ENCODE peak calls at places on chromosomes 12 and 14, in six cellular contexts. One of them, this sample, is unnamed.

GRCh38 chr12:62724947-62725447 is 210.0 kb downstream of the PPM1H start:
- DNase-seq in Peyer's patch: peak
- DNase-seq in OCI-LY7: no peak
- DNase-seq in foreskin keratinocyte: peak
- DNase-seq in lower lobe of right lung: no peak
- DNase-seq in sigmoid colon: no peak
- DNase-seq in this sample: peak

GRCh38 chr14:37168721-37169120 is 3.7 kb downstream of the SLC25A21 start:
- DNase-seq in OCI-LY7: no peak
- DNase-seq in sigmoid colon: no peak
- DNase-seq in foreskin keratinocyte: no peak
- DNase-seq in Peyer's patch: peak
- DNase-seq in lower lobe of right lung: no peak
- DNase-seq in this sample: no peak

GRCh38 chr14:23559010-23559920 is 3.2 kb downstream of the THTPA start:
- DNase-seq in Peyer's patch: peak
- DNase-seq in lower lobe of right lung: peak
- DNase-seq in OCI-LY7: peak
- DNase-seq in foreskin keratinocyte: no peak
- DNase-seq in sigmoid colon: no peak
- DNase-seq in this sample: peak

GRCh38 chr12:46265734-46266133 is 3.1 kb downstream of the SLC38A1 start:
- DNase-seq in foreskin keratinocyte: no peak
- DNase-seq in Peyer's patch: no peak
- DNase-seq in sigmoid colon: no peak
- DNase-seq in OCI-LY7: no peak
- DNase-seq in lower lobe of right lung: no peak
- DNase-seq in this sample: no peak

GRCh38 chr12:112992541-112993398 is 14.5 kb downstream of the OAS2 start:
- DNase-seq in foreskin keratinocyte: peak
- DNase-seq in sigmoid colon: no peak
- DNase-seq in OCI-LY7: peak
- DNase-seq in lower lobe of right lung: peak
- DNase-seq in Peyer's patch: peak
- DNase-seq in this sample: peak

GRCh38 chr12:57158665-57159064 is 11.2 kb upstream of the LRP1-AS start:
- DNase-seq in lower lobe of right lung: no peak
- DNase-seq in Peyer's patch: no peak
- DNase-seq in foreskin keratinocyte: no peak
- DNase-seq in sigmoid colon: peak
- DNase-seq in OCI-LY7: no peak
- DNase-seq in this sample: no peak

GRCh38 chr14:78355109-78355508 is 184.9 kb downstream of the NRXN3 start:
- DNase-seq in Peyer's patch: no peak
- DNase-seq in foreskin keratinocyte: no peak
- DNase-seq in sigmoid colon: no peak
- DNase-seq in OCI-LY7: no peak
- DNase-seq in lower lobe of right lung: no peak
- DNase-seq in this sample: no peak

GRCh38 chr12:92574046-92574783 is 128.6 kb upstream of the PLEKHG7 start:
- DNase-seq in lower lobe of right lung: no peak
- DNase-seq in sigmoid colon: no peak
- DNase-seq in OCI-LY7: peak
- DNase-seq in Peyer's patch: no peak
- DNase-seq in foreskin keratinocyte: no peak
- DNase-seq in this sample: no peak

GRCh38 chr12:1115471-1116242 is 124.6 kb downstream of the ERC1 start:
- DNase-seq in lower lobe of right lung: no peak
- DNase-seq in Peyer's patch: no peak
- DNase-seq in OCI-LY7: no peak
- DNase-seq in foreskin keratinocyte: peak
- DNase-seq in sigmoid colon: no peak
- DNase-seq in this sample: peak

GRCh38 chr14:68332011-68332410 is 460.9 kb downstream of the ZFP36L1 start:
- DNase-seq in lower lobe of right lung: no peak
- DNase-seq in foreskin keratinocyte: no peak
- DNase-seq in OCI-LY7: no peak
- DNase-seq in Peyer's patch: no peak
- DNase-seq in sigmoid colon: no peak
- DNase-seq in this sample: no peak

GRCh38 chr14:68337279-68337678 is 455.6 kb downstream of the ZFP36L1 start:
- DNase-seq in OCI-LY7: peak
- DNase-seq in sigmoid colon: no peak
- DNase-seq in Peyer's patch: no peak
- DNase-seq in foreskin keratinocyte: no peak
- DNase-seq in lower lobe of right lung: no peak
- DNase-seq in this sample: no peak

GRCh38 chr14:68336165-68336564 is 456.7 kb downstream of the ZFP36L1 start:
- DNase-seq in sigmoid colon: no peak
- DNase-seq in foreskin keratinocyte: no peak
- DNase-seq in lower lobe of right lung: no peak
- DNase-seq in Peyer's patch: no peak
- DNase-seq in OCI-LY7: no peak
- DNase-seq in this sample: no peak

GRCh38 chr14:68335312-68335711 is 457.6 kb downstream of the ZFP36L1 start:
- DNase-seq in sigmoid colon: no peak
- DNase-seq in foreskin keratinocyte: no peak
- DNase-seq in Peyer's patch: no peak
- DNase-seq in lower lobe of right lung: no peak
- DNase-seq in OCI-LY7: no peak
- DNase-seq in this sample: no peak

DNA sequence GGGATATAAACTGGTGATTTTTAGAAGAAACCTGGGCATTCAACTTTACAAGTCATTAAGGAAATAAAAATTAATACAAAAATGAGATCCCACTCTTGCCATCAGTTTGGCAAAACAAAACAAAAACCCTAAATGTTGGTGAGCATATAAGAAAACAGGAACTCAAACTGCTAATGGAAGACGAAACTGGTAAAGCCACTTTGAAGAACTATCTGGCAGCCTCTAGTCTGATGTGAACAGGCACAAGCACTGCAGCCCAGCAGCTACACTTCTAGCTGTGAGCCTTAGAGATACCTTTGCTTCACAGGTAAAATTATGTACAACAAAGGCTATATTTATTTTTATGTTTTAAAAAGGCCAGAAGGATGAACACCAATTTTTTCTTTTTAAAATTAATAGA is 459.6 kb downstream of the ZFP36L1 start:
- DNase-seq in OCI-LY7: peak
- DNase-seq in lower lobe of right lung: no peak
- DNase-seq in sigmoid colon: no peak
- DNase-seq in Peyer's patch: no peak
- DNase-seq in foreskin keratinocyte: no peak
- DNase-seq in this sample: no peak
- H3K27ac ChIP-seq in OCI-LY7: no peak
- H3K27ac ChIP-seq in lower lobe of right lung: no peak
- H3K27ac ChIP-seq in sigmoid colon: peak
- H3K27ac ChIP-seq in Peyer's patch: no peak
- H3K27ac ChIP-seq in foreskin keratinocyte: no peak
- H3K27ac ChIP-seq in this sample: no peak

GRCh38 chr14:105470163-105470811 is 4.3 kb upstream of the CRIP2 start:
- DNase-seq in Peyer's patch: no peak
- DNase-seq in OCI-LY7: no peak
- DNase-seq in foreskin keratinocyte: no peak
- DNase-seq in sigmoid colon: no peak
- DNase-seq in lower lobe of right lung: no peak
- DNase-seq in this sample: no peak

GRCh38 chr14:105472496-105472991 is 2.1 kb upstream of the CRIP2 start:
- DNase-seq in sigmoid colon: no peak
- DNase-seq in Peyer's patch: no peak
- DNase-seq in OCI-LY7: no peak
- DNase-seq in foreskin keratinocyte: no peak
- DNase-seq in lower lobe of right lung: peak
- DNase-seq in this sample: no peak

GRCh38 chr14:105471823-105472495 is 2.7 kb upstream of the CRIP2 start:
- DNase-seq in OCI-LY7: no peak
- DNase-seq in foreskin keratinocyte: no peak
- DNase-seq in Peyer's patch: no peak
- DNase-seq in sigmoid colon: no peak
- DNase-seq in lower lobe of right lung: no peak
- DNase-seq in this sample: no peak

GRCh38 chr14:105469456-105470162 is 5.0 kb upstream of the CRIP2 start:
- DNase-seq in sigmoid colon: no peak
- DNase-seq in foreskin keratinocyte: no peak
- DNase-seq in OCI-LY7: no peak
- DNase-seq in lower lobe of right lung: no peak
- DNase-seq in Peyer's patch: no peak
- DNase-seq in this sample: no peak

GRCh38 chr14:105470812-105471771 is 3.5 kb upstream of the CRIP2 start:
- DNase-seq in lower lobe of right lung: no peak
- DNase-seq in Peyer's patch: no peak
- DNase-seq in sigmoid colon: no peak
- DNase-seq in OCI-LY7: no peak
- DNase-seq in foreskin keratinocyte: no peak
- DNase-seq in this sample: no peak
- TF ChIP-seq CTCF in lower lobe of right lung: no peak
- TF ChIP-seq CTCF in Peyer's patch: no peak
- TF ChIP-seq CTCF in sigmoid colon: no peak
- TF ChIP-seq CTCF in OCI-LY7: peak
- TF ChIP-seq CTCF in foreskin keratinocyte: no peak
- TF ChIP-seq CTCF in this sample: no peak

GRCh38 chr14:91242635-91243034 is 1.9 kb downstream of the GPR68 start:
- DNase-seq in lower lobe of right lung: no peak
- DNase-seq in Peyer's patch: no peak
- DNase-seq in foreskin keratinocyte: no peak
- DNase-seq in OCI-LY7: no peak
- DNase-seq in sigmoid colon: no peak
- DNase-seq in this sample: no peak

GRCh38 chr14:91245029-91245428 is 525 bp upstream of the GPR68 start:
- DNase-seq in OCI-LY7: no peak
- DNase-seq in lower lobe of right lung: no peak
- DNase-seq in sigmoid colon: no peak
- DNase-seq in foreskin keratinocyte: no peak
- DNase-seq in Peyer's patch: peak
- DNase-seq in this sample: no peak

GRCh38 chr14:91246051-91246852 is 1.7 kb upstream of the GPR68 start:
- DNase-seq in sigmoid colon: no peak
- DNase-seq in foreskin keratinocyte: no peak
- DNase-seq in Peyer's patch: peak
- DNase-seq in OCI-LY7: no peak
- DNase-seq in lower lobe of right lung: peak
- DNase-seq in this sample: no peak

GRCh38 chr14:91243098-91243483 is 1.4 kb downstream of the GPR68 start:
- DNase-seq in Peyer's patch: no peak
- DNase-seq in lower lobe of right lung: no peak
- DNase-seq in sigmoid colon: no peak
- DNase-seq in OCI-LY7: no peak
- DNase-seq in foreskin keratinocyte: no peak
- DNase-seq in this sample: no peak

DNA sequence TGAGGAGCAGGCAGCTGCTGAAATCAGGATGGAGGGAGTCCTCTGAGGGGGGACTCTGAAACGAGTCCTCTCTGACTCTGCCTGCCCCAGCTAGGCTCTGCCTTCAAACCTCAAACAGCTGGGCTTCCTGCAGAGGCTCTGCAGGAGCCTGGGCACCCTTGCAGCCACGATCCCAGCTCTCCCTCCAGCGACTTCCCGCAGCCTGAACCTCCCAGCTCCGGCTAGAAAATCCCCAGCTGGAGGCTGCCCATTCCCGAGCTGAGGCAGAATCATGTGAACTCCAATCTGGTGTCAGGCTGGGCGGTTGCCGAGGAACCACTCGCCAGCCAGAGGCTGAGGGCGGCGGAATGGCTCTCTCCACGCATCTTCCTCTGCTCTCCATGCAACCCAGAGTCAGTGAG is at the start of gene GPR68:
- DNase-seq in Peyer's patch: no peak
- DNase-seq in foreskin keratinocyte: no peak
- DNase-seq in OCI-LY7: peak
- DNase-seq in sigmoid colon: peak
- DNase-seq in lower lobe of right lung: no peak
- DNase-seq in this sample: no peak
- H3K27ac ChIP-seq in Peyer's patch: peak
- H3K27ac ChIP-seq in foreskin keratinocyte: peak
- H3K27ac ChIP-seq in OCI-LY7: peak
- H3K27ac ChIP-seq in sigmoid colon: peak
- H3K27ac ChIP-seq in lower lobe of right lung: peak
- H3K27ac ChIP-seq in this sample: peak

DNA sequence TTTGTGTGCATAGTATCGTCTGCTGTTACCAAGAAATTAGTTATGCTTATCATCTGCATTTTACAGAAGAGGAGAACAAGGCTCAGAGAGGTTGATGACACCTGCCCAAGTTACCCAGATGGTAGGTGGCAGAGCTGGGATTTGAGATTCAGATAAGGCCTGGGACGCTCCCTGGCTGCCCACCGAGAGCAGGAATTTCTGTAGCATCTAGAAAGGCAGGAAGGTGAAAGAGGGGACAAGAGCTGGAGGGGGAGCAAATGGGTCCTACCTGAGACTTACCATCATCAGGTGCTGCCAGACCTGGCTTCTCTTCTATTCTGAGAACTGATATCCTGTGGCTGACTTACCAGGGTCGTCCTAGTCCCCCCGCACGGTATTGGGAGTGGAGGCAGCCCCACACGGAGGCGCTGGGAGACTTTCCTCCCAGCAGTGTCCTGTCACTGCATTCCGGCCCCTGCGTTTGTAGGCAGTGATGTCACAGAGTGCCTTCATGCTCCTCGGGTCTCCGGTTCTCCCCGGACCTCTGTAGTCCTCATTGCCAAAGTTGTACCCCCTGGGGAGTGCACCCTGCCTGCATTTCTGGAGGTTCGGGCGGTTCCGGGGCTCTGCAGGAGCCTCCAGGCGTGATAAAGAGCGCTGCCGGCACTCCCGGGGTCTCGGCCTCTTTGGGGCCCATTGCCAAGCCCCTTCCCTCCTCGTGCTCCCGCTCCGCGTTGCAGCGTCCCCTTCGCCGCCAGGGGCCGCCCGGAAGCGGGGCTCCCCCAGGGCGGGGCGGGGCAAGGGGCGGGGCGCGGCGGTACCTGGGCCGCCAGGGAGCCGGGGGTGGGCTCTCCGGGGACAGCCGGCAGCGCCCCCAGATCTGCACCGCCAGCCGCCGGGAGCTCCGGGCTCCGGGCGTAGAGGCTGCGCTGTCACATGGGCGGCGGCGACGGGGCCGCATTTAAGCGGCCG is at the start of gene CABP1:
- DNase-seq in sigmoid colon: no peak
- DNase-seq in foreskin keratinocyte: no peak
- DNase-seq in OCI-LY7: peak
- DNase-seq in Peyer's patch: peak
- DNase-seq in lower lobe of right lung: no peak
- DNase-seq in this sample: peak
- TF ChIP-seq CTCF in sigmoid colon: no peak
- TF ChIP-seq CTCF in foreskin keratinocyte: peak
- TF ChIP-seq CTCF in OCI-LY7: peak
- TF ChIP-seq CTCF in Peyer's patch: peak
- TF ChIP-seq CTCF in lower lobe of right lung: peak
- TF ChIP-seq CTCF in this sample: peak

GRCh38 chr14:64759555-64759938 is 55.3 kb downstream of the PLEKHG3 start:
- DNase-seq in foreskin keratinocyte: no peak
- DNase-seq in lower lobe of right lung: peak
- DNase-seq in OCI-LY7: no peak
- DNase-seq in Peyer's patch: no peak
- DNase-seq in sigmoid colon: no peak
- DNase-seq in this sample: no peak
- H3K27ac ChIP-seq in foreskin keratinocyte: peak
- H3K27ac ChIP-seq in lower lobe of right lung: no peak
- H3K27ac ChIP-seq in OCI-LY7: no peak
- H3K27ac ChIP-seq in Peyer's patch: no peak
- H3K27ac ChIP-seq in sigmoid colon: peak
- H3K27ac ChIP-seq in this sample: peak

This sample was measured in RWPE1.